ENCODE peak calls at places on chromosome 19, in five cellular contexts. G, E, Q, A and J are unnamed samples.

GRCh38 chr19:49210108-49210900 is 52.7 kb downstream of the TRPM4 start:
- DNase-seq in Q (peak), G (no peak), A (peak), E (peak), J (peak)

GRCh38 chr19:17236831-17237543 is 8.7 kb downstream of the NR2F6 start:
- DNase-seq in Q (no peak), E (no peak), A (no peak), G (no peak), J (no peak)

GRCh38 chr19:2027361-2027760 is 11.8 kb upstream of the BTBD2 start:
- DNase-seq in Q (peak), E (no peak), G (peak), A (no peak), J (peak)

GRCh38 chr19:46901701-46902401 is 41.1 kb downstream of the ARHGAP35 start:
- DNase-seq in E (no peak), A (no peak), G (peak), Q (peak), J (no peak)

GRCh38 chr19:55253264-55253663 is 5.6 kb downstream of the PPP6R1 start:
- DNase-seq in Q (no peak), A (no peak), E (no peak), G (no peak), J (no peak)

GRCh38 chr19:18416778-18417249 is 2.4 kb upstream of the SSBP4 start:
- DNase-seq in Q (peak), G (peak), E (peak), A (peak), J (peak)

GRCh38 chr19:16193466-16193865 is 4.2 kb upstream of the AP1M1 start:
- DNase-seq in G (no peak), A (no peak), E (no peak), Q (no peak), J (no peak)

GRCh38 chr19:47225746-47226425 is 5.1 kb downstream of the BBC3 start:
- DNase-seq in Q (peak), G (peak), A (peak), E (peak), J (peak)

GRCh38 chr19:55299991-55300390 is 16.2 kb downstream of the BRSK1 start:
- DNase-seq in E (no peak), A (no peak), Q (no peak), G (no peak), J (no peak)

GRCh38 chr19:45960595-45961235 is 12.9 kb downstream of the NOVA2 start:
- DNase-seq in A (peak), Q (no peak), E (no peak), G (no peak), J (no peak)

GRCh38 chr19:10964903-10965302 is 4.1 kb downstream of the SMARCA4 start:
- DNase-seq in Q (no peak), G (no peak), E (no peak), A (no peak), J (no peak)

GRCh38 chr19:10963865-10964264 is 3.0 kb downstream of the SMARCA4 start:
- DNase-seq in Q (no peak), A (no peak), E (no peak), G (no peak), J (no peak)

GRCh38 chr19:10961763-10962536 is 1.1 kb downstream of the SMARCA4 start:
- DNase-seq in Q (peak), E (no peak), G (peak), A (peak), J (no peak)

GRCh38 chr19:10961073-10961762 is 388 bp downstream of the SMARCA4 start:
- DNase-seq in E (no peak), A (peak), Q (no peak), G (no peak), J (no peak)

DNA sequence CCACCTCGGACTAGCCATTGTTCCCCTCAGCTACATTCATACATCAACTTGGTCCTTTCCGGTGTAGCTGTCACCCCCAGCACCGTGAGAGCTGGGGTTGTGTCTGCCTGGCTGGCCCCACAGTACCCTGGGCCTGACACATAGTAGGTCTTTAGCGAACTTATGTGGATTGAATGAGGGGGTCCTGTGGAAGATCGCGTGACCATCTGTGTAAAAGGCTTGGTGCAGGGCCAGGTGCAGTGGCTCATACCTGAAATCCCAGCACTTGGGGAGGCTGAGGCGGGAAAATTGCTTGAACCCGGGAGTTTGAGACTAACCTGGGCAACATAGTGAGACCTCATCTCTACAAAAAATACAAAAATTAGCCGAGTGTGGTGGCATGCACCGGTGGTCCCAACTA is 2.0 kb downstream of the SMARCA4 start:
- DNase-seq in Q (no peak), A (no peak), G (no peak), E (no peak), J (no peak)
- H3K4me3 ChIP-seq in Q (no peak), A (peak), G (peak), E (no peak), J (peak)

GRCh38 chr19:10634881-10635463 is 9.6 kb downstream of the SLC44A2 start:
- DNase-seq in G (no peak), Q (no peak), A (no peak), E (no peak), J (no peak)
- TF ChIP-seq CTCF in G (no peak), Q (no peak), A (no peak), E (no peak), J (no peak)

GRCh38 chr19:50725218-50725931 is 2.2 kb downstream of the CLEC11A start:
- DNase-seq in A (no peak), Q (no peak), G (no peak), E (no peak), J (no peak)

GRCh38 chr19:50722248-50723013 is 733 bp upstream of the CLEC11A start:
- DNase-seq in G (peak), A (no peak), E (no peak), Q (no peak), J (no peak)

GRCh38 chr19:50724522-50725217 is 1.5 kb downstream of the CLEC11A start:
- DNase-seq in E (peak), A (peak), Q (peak), G (peak), J (peak)

GRCh38 chr19:50723069-50723468 is at the start of gene CLEC11A:
- DNase-seq in Q (peak), G (peak), A (no peak), E (peak), J (peak)

DNA sequence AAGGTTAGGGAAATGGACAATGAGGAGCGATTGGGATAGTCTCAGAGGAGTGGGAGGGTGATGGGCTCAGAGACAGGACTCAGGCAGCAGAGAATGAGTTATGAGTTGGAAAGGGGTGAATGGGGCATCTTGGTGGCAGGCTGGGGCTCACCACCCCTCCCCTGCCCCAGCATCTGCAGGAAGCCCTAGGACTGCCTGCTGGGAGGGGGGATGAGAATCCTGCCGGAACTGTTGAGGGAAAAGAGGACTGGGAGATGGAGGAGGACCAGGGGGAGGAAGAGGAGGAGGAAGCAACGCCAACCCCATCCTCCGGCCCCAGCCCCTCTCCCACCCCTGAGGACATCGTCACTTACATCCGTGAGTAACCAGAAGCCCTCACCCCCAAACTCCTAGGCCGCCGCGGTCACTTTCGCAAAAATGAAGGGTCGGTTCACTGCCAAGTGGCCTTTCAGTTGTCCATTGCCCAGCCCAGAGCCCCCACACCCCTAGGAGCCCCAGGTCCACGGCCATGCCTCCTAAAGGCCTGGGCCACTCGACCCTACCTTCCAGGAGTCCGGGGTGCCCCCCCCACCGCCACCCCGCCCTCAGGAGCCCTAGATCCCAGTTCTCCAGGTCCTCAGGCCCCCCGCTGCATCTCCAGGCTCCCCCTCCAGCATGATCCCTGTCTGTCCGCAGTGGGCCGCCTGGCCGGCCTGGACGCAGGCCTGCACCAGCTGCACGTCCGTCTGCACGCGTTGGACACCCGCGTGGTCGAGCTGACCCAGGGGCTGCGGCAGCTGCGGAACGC is 764 bp downstream of the CLEC11A start:
- DNase-seq in E (no peak), A (no peak), G (no peak), Q (no peak), J (no peak)
- H3K4me3 ChIP-seq in E (no peak), A (peak), G (peak), Q (peak), J (peak)

GRCh38 chr19:35513975-35514809 is 743 bp upstream of the DMKN start:
- DNase-seq in Q (no peak), E (no peak), G (no peak), A (peak), J (peak)
- TF ChIP-seq CTCF in Q (no peak), E (no peak), G (no peak), A (peak), J (peak)